ENCODE peak calls at places on chromosomes 3 and 15, in nine cellular contexts. One of them, this sample, is unnamed.

GRCh38 chr3:59235221-59236012 is 185.6 kb upstream of the CFAP20DC start:
- DNase-seq in right cardiac atrium: no peak
- DNase-seq in hepatic stellate cell: no peak
- DNase-seq in substantia nigra: no peak
- DNase-seq in GM18507: peak
- DNase-seq in DMS79: no peak
- DNase-seq in GF-D8: no peak
- DNase-seq in G401: peak
- DNase-seq in BJ: no peak
- DNase-seq in this sample: no peak

GRCh38 chr3:126485956-126486884 is 10.5 kb upstream of the ZXDC start:
- DNase-seq in GF-D8: no peak
- DNase-seq in BJ: no peak
- DNase-seq in right cardiac atrium: no peak
- DNase-seq in substantia nigra: no peak
- DNase-seq in DMS79: no peak
- DNase-seq in hepatic stellate cell: no peak
- DNase-seq in G401: peak
- DNase-seq in GM18507: no peak
- DNase-seq in this sample: no peak

GRCh38 chr3:20254268-20255117 is 68.5 kb upstream of the SGO1 start:
- DNase-seq in GM18507: no peak
- DNase-seq in substantia nigra: no peak
- DNase-seq in DMS79: no peak
- DNase-seq in G401: no peak
- DNase-seq in right cardiac atrium: no peak
- DNase-seq in BJ: no peak
- DNase-seq in GF-D8: no peak
- DNase-seq in hepatic stellate cell: no peak
- DNase-seq in this sample: no peak

GRCh38 chr3:170809021-170809974 is 60.7 kb downstream of the RPL22L1 start:
- DNase-seq in G401: peak
- DNase-seq in substantia nigra: peak
- DNase-seq in BJ: no peak
- DNase-seq in GF-D8: no peak
- DNase-seq in right cardiac atrium: no peak
- DNase-seq in DMS79: peak
- DNase-seq in hepatic stellate cell: peak
- DNase-seq in GM18507: no peak
- DNase-seq in this sample: peak

GRCh38 chr3:58526124-58526957 is 10.6 kb downstream of the ACOX2 start:
- DNase-seq in GF-D8: no peak
- DNase-seq in DMS79: no peak
- DNase-seq in right cardiac atrium: no peak
- DNase-seq in substantia nigra: no peak
- DNase-seq in hepatic stellate cell: peak
- DNase-seq in GM18507: no peak
- DNase-seq in BJ: no peak
- DNase-seq in G401: no peak
- DNase-seq in this sample: peak

GRCh38 chr3:187985636-187986035 is 168.3 kb upstream of the LPP start:
- DNase-seq in GF-D8: no peak
- DNase-seq in hepatic stellate cell: no peak
- DNase-seq in right cardiac atrium: no peak
- DNase-seq in substantia nigra: no peak
- DNase-seq in GM18507: no peak
- DNase-seq in DMS79: no peak
- DNase-seq in BJ: no peak
- DNase-seq in G401: no peak
- DNase-seq in this sample: no peak

GRCh38 chr3:119870512-119870911 is 88.6 kb downstream of the NR1I2 start:
- DNase-seq in hepatic stellate cell: no peak
- DNase-seq in DMS79: no peak
- DNase-seq in right cardiac atrium: no peak
- DNase-seq in substantia nigra: no peak
- DNase-seq in G401: no peak
- DNase-seq in GM18507: no peak
- DNase-seq in BJ: no peak
- DNase-seq in GF-D8: no peak
- DNase-seq in this sample: no peak

GRCh38 chr3:31472479-31473390 is 60.0 kb upstream of the STT3B start:
- DNase-seq in right cardiac atrium: no peak
- DNase-seq in GM18507: no peak
- DNase-seq in substantia nigra: no peak
- DNase-seq in hepatic stellate cell: no peak
- DNase-seq in GF-D8: no peak
- DNase-seq in DMS79: no peak
- DNase-seq in BJ: no peak
- DNase-seq in G401: no peak
- DNase-seq in this sample: no peak

GRCh38 chr3:160748226-160748625 is 7.8 kb upstream of the PPM1L start:
- DNase-seq in G401: no peak
- DNase-seq in DMS79: no peak
- DNase-seq in BJ: no peak
- DNase-seq in GF-D8: no peak
- DNase-seq in GM18507: no peak
- DNase-seq in right cardiac atrium: peak
- DNase-seq in hepatic stellate cell: no peak
- DNase-seq in substantia nigra: no peak
- DNase-seq in this sample: no peak

GRCh38 chr3:111636506-111636905 is 41.4 kb upstream of the ZBED2 start:
- DNase-seq in right cardiac atrium: no peak
- DNase-seq in DMS79: no peak
- DNase-seq in G401: no peak
- DNase-seq in BJ: no peak
- DNase-seq in GF-D8: no peak
- DNase-seq in hepatic stellate cell: no peak
- DNase-seq in substantia nigra: no peak
- DNase-seq in GM18507: no peak
- DNase-seq in this sample: no peak

GRCh38 chr15:66675456-66675855 is 26.6 kb upstream of the SMAD6 start:
- DNase-seq in right cardiac atrium: no peak
- DNase-seq in substantia nigra: no peak
- DNase-seq in BJ: no peak
- DNase-seq in GM18507: no peak
- DNase-seq in DMS79: no peak
- DNase-seq in G401: no peak
- DNase-seq in hepatic stellate cell: no peak
- DNase-seq in GF-D8: no peak
- DNase-seq in this sample: no peak

GRCh38 chr3:12681586-12682371 is 17.9 kb upstream of the RAF1 start:
- DNase-seq in hepatic stellate cell: peak
- DNase-seq in G401: no peak
- DNase-seq in right cardiac atrium: no peak
- DNase-seq in substantia nigra: no peak
- DNase-seq in GF-D8: peak
- DNase-seq in GM18507: no peak
- DNase-seq in DMS79: no peak
- DNase-seq in BJ: no peak
- DNase-seq in this sample: no peak

GRCh38 chr3:30724863-30725262 is 118.5 kb downstream of the TGFBR2 start:
- DNase-seq in GF-D8: no peak
- DNase-seq in BJ: no peak
- DNase-seq in right cardiac atrium: no peak
- DNase-seq in substantia nigra: no peak
- DNase-seq in GM18507: no peak
- DNase-seq in hepatic stellate cell: no peak
- DNase-seq in DMS79: no peak
- DNase-seq in G401: no peak
- DNase-seq in this sample: no peak

GRCh38 chr15:59315914-59316428 is 56.7 kb downstream of the MYO1E start:
- DNase-seq in DMS79: peak
- DNase-seq in GF-D8: no peak
- DNase-seq in substantia nigra: no peak
- DNase-seq in BJ: peak
- DNase-seq in hepatic stellate cell: no peak
- DNase-seq in GM18507: no peak
- DNase-seq in G401: no peak
- DNase-seq in right cardiac atrium: no peak
- DNase-seq in this sample: no peak

GRCh38 chr3:34202975-34203374 is 404.5 kb downstream of the PDCD6IP start:
- DNase-seq in right cardiac atrium: no peak
- DNase-seq in substantia nigra: no peak
- DNase-seq in BJ: no peak
- DNase-seq in GM18507: no peak
- DNase-seq in G401: peak
- DNase-seq in DMS79: no peak
- DNase-seq in GF-D8: no peak
- DNase-seq in hepatic stellate cell: no peak
- DNase-seq in this sample: no peak

GRCh38 chr3:69888040-69888945 is 111.2 kb upstream of the SAMMSON start:
- DNase-seq in GF-D8: no peak
- DNase-seq in substantia nigra: no peak
- DNase-seq in right cardiac atrium: no peak
- DNase-seq in DMS79: no peak
- DNase-seq in hepatic stellate cell: no peak
- DNase-seq in G401: peak
- DNase-seq in GM18507: no peak
- DNase-seq in BJ: no peak
- DNase-seq in this sample: no peak

GRCh38 chr15:62715946-62716345 is 326.6 kb upstream of the TPM1 start:
- DNase-seq in G401: no peak
- DNase-seq in hepatic stellate cell: no peak
- DNase-seq in BJ: no peak
- DNase-seq in substantia nigra: no peak
- DNase-seq in DMS79: no peak
- DNase-seq in right cardiac atrium: no peak
- DNase-seq in GM18507: no peak
- DNase-seq in GF-D8: no peak
- DNase-seq in this sample: no peak

GRCh38 chr3:45553469-45553974 is 41.0 kb upstream of the LIMD1 start:
- DNase-seq in GF-D8: peak
- DNase-seq in right cardiac atrium: peak
- DNase-seq in BJ: no peak
- DNase-seq in DMS79: peak
- DNase-seq in G401: peak
- DNase-seq in substantia nigra: no peak
- DNase-seq in hepatic stellate cell: peak
- DNase-seq in GM18507: no peak
- DNase-seq in this sample: peak

GRCh38 chr3:88235102-88235501 is 85.3 kb downstream of the C3orf38 start:
- DNase-seq in GM18507: no peak
- DNase-seq in hepatic stellate cell: no peak
- DNase-seq in GF-D8: no peak
- DNase-seq in G401: no peak
- DNase-seq in DMS79: no peak
- DNase-seq in substantia nigra: no peak
- DNase-seq in right cardiac atrium: no peak
- DNase-seq in BJ: no peak
- DNase-seq in this sample: peak

GRCh38 chr3:9230596-9230995 is 18.9 kb downstream of the SRGAP3 start:
- DNase-seq in DMS79: no peak
- DNase-seq in GF-D8: no peak
- DNase-seq in BJ: no peak
- DNase-seq in hepatic stellate cell: no peak
- DNase-seq in right cardiac atrium: no peak
- DNase-seq in GM18507: no peak
- DNase-seq in substantia nigra: no peak
- DNase-seq in G401: no peak
- DNase-seq in this sample: no peak

GRCh38 chr3:23810342-23811116 is 4.8 kb downstream of the UBE2E1 start:
- DNase-seq in GM18507: no peak
- DNase-seq in GF-D8: peak
- DNase-seq in G401: peak
- DNase-seq in right cardiac atrium: peak
- DNase-seq in substantia nigra: peak
- DNase-seq in DMS79: no peak
- DNase-seq in BJ: no peak
- DNase-seq in hepatic stellate cell: peak
- DNase-seq in this sample: peak

GRCh38 chr3:82572721-82573120 is 811.3 kb upstream of the GBE1 start:
- DNase-seq in G401: no peak
- DNase-seq in DMS79: no peak
- DNase-seq in hepatic stellate cell: no peak
- DNase-seq in right cardiac atrium: no peak
- DNase-seq in GM18507: no peak
- DNase-seq in GF-D8: no peak
- DNase-seq in substantia nigra: no peak
- DNase-seq in BJ: no peak
- DNase-seq in this sample: no peak

GRCh38 chr3:73661262-73661661 is 36.5 kb upstream of the PDZRN3 start:
- DNase-seq in GM18507: no peak
- DNase-seq in DMS79: no peak
- DNase-seq in substantia nigra: no peak
- DNase-seq in hepatic stellate cell: peak
- DNase-seq in right cardiac atrium: no peak
- DNase-seq in G401: no peak
- DNase-seq in BJ: peak
- DNase-seq in GF-D8: no peak
- DNase-seq in this sample: no peak

GRCh38 chr3:13710251-13710650 is 161.3 kb downstream of the FBLN2 start:
- DNase-seq in G401: no peak
- DNase-seq in hepatic stellate cell: no peak
- DNase-seq in right cardiac atrium: no peak
- DNase-seq in GF-D8: no peak
- DNase-seq in DMS79: no peak
- DNase-seq in substantia nigra: no peak
- DNase-seq in GM18507: no peak
- DNase-seq in BJ: no peak
- DNase-seq in this sample: no peak

GRCh38 chr15:35725353-35725752 is 179.4 kb upstream of the DPH6 start:
- DNase-seq in hepatic stellate cell: peak
- DNase-seq in GM18507: no peak
- DNase-seq in DMS79: no peak
- DNase-seq in G401: no peak
- DNase-seq in GF-D8: no peak
- DNase-seq in BJ: no peak
- DNase-seq in right cardiac atrium: no peak
- DNase-seq in substantia nigra: no peak
- DNase-seq in this sample: peak

GRCh38 chr15:49830411-49830810 is 209.6 kb downstream of the DTWD1 start:
- DNase-seq in G401: no peak
- DNase-seq in BJ: peak
- DNase-seq in GF-D8: no peak
- DNase-seq in DMS79: no peak
- DNase-seq in GM18507: no peak
- DNase-seq in right cardiac atrium: no peak
- DNase-seq in substantia nigra: no peak
- DNase-seq in hepatic stellate cell: no peak
- DNase-seq in this sample: no peak

GRCh38 chr15:90340345-90340744 is 11.7 kb upstream of the ZNF774 start:
- DNase-seq in BJ: no peak
- DNase-seq in right cardiac atrium: no peak
- DNase-seq in hepatic stellate cell: no peak
- DNase-seq in G401: no peak
- DNase-seq in substantia nigra: no peak
- DNase-seq in GF-D8: no peak
- DNase-seq in DMS79: no peak
- DNase-seq in GM18507: no peak
- DNase-seq in this sample: no peak

GRCh38 chr15:82648257-82649103 is 1.3 kb upstream of the CPEB1 start:
- DNase-seq in G401: peak
- DNase-seq in DMS79: no peak
- DNase-seq in right cardiac atrium: no peak
- DNase-seq in GF-D8: no peak
- DNase-seq in GM18507: no peak
- DNase-seq in BJ: no peak
- DNase-seq in substantia nigra: no peak
- DNase-seq in hepatic stellate cell: no peak
- DNase-seq in this sample: no peak

GRCh38 chr15:50800715-50801114 is 35.2 kb upstream of the SPPL2A start:
- DNase-seq in BJ: no peak
- DNase-seq in substantia nigra: no peak
- DNase-seq in hepatic stellate cell: no peak
- DNase-seq in G401: no peak
- DNase-seq in right cardiac atrium: no peak
- DNase-seq in DMS79: no peak
- DNase-seq in GM18507: no peak
- DNase-seq in GF-D8: no peak
- DNase-seq in this sample: no peak

GRCh38 chr3:156772588-156773206 is 53.5 kb upstream of the LEKR1 start:
- DNase-seq in BJ: no peak
- DNase-seq in DMS79: no peak
- DNase-seq in GM18507: no peak
- DNase-seq in GF-D8: no peak
- DNase-seq in right cardiac atrium: no peak
- DNase-seq in G401: no peak
- DNase-seq in hepatic stellate cell: no peak
- DNase-seq in substantia nigra: no peak
- DNase-seq in this sample: no peak

GRCh38 chr3:5321941-5322340 is 134.4 kb downstream of the EDEM1 start:
- DNase-seq in hepatic stellate cell: no peak
- DNase-seq in GF-D8: no peak
- DNase-seq in G401: no peak
- DNase-seq in substantia nigra: no peak
- DNase-seq in BJ: no peak
- DNase-seq in right cardiac atrium: no peak
- DNase-seq in DMS79: no peak
- DNase-seq in GM18507: no peak
- DNase-seq in this sample: no peak